ENCODE peak calls at places on chromosomes 12 and 14, in nine cellular contexts. N is NCI-H748 treated with DMSO at 0.1 percent for 48 hours, P is choroid plexus epithelial cell, Q is left cardiac atrium, T is GDM1, Z is fibroblast of the conjunctiva, S is smooth muscle cell of the brain vasculature, L is A673, K is breast epithelium. R is an unnamed sample.

GRCh38 chr14:67240168-67240932 is 885 bp upstream of the PALS1 start:
- DNase-seq in N (peak; percentile 14), P (no peak), Q (peak; percentile 67), T (no peak), Z (no peak), S (no peak), L (peak; percentile 43), K (peak; percentile 63), R (no peak)

GRCh38 chr12:113054948-113055486 is 1.5 kb upstream of the DTX1 start:
- DNase-seq in N (no peak), P (no peak), Q (no peak), T (no peak), Z (no peak), S (no peak), L (no peak), K (no peak), R (no peak)

GRCh38 chr12:25929096-25929637 is 29.3 kb upstream of the RASSF8 start:
- DNase-seq in N (no peak), P (no peak), Q (no peak), T (no peak), Z (peak; percentile 49), S (no peak), L (peak; percentile 81), K (no peak), R (no peak)

GRCh38 chr12:92121826-92122225 is 23.8 kb downstream of the BTG1 start:
- DNase-seq in N (no peak), P (no peak), Q (no peak), T (no peak), Z (no peak), S (no peak), L (no peak), K (no peak), R (no peak)

GRCh38 chr14:84273181-84273580 is 1256.8 kb upstream of the FLRT2 start:
- DNase-seq in N (no peak), P (peak; percentile 36), Q (no peak), T (no peak), Z (no peak), S (no peak), L (peak; percentile 69), K (no peak), R (no peak)

GRCh38 chr14:70952485-70952884 is 45.2 kb downstream of the PCNX1 start:
- DNase-seq in N (no peak), P (no peak), Q (no peak), T (no peak), Z (no peak), S (no peak), L (no peak), K (no peak), R (no peak)

GRCh38 chr12:90829044-90829443 is 125.9 kb downstream of the CCER1 start:
- DNase-seq in N (peak; percentile 44), P (no peak), Q (no peak), T (no peak), Z (no peak), S (no peak), L (no peak), K (no peak), R (no peak)

GRCh38 chr12:119744900-119745606 is 77.1 kb downstream of the PRKAB1 start:
- DNase-seq in N (no peak), P (no peak), Q (no peak), T (no peak), Z (no peak), S (no peak), L (no peak), K (no peak), R (no peak)

GRCh38 chr12:71005166-71005565 is 84.6 kb upstream of the PTPRR start:
- DNase-seq in N (no peak), P (no peak), Q (no peak), T (no peak), Z (no peak), S (no peak), L (no peak), K (no peak), R (no peak)

GRCh38 chr14:70685480-70686197 is 43.9 kb downstream of the TTC9 start:
- DNase-seq in N (no peak), P (no peak), Q (no peak), T (no peak), Z (no peak), S (no peak), L (no peak), K (no peak), R (no peak)

GRCh38 chr12:53696285-53696654 is 20.4 kb upstream of the ATP5MC2 start:
- DNase-seq in N (peak; percentile 92), P (peak; percentile 96), Q (peak; percentile 69), T (no peak), Z (peak; percentile 64), S (peak; percentile 55), L (peak; percentile 92), K (peak; percentile 53), R (peak; percentile 79)

GRCh38 chr12:69519871-69520270 is 49.7 kb downstream of the FRS2 start:
- DNase-seq in N (no peak), P (no peak), Q (no peak), T (no peak), Z (no peak), S (no peak), L (peak; percentile 21), K (no peak), R (peak; percentile 17)

GRCh38 chr12:6494351-6494743 is 445 bp downstream of the NCAPD2 start:
- DNase-seq in N (no peak), P (no peak), Q (no peak), T (no peak), Z (no peak), S (peak; percentile 10), L (no peak), K (no peak), R (no peak)

GRCh38 chr12:126219654-126220279 is 1154.5 kb downstream of the AACS start:
- DNase-seq in N (no peak), P (no peak), Q (no peak), T (no peak), Z (no peak), S (no peak), L (no peak), K (no peak), R (no peak)

GRCh38 chr12:51070004-51070403 is 13.4 kb downstream of the CSRNP2 start:
- DNase-seq in N (no peak), P (peak; percentile 86), Q (no peak), T (no peak), Z (peak; percentile 79), S (no peak), L (peak; percentile 34), K (no peak), R (no peak)

GRCh38 chr14:100634026-100634425 is 46.8 kb upstream of the BEGAIN start:
- DNase-seq in N (no peak), P (no peak), Q (no peak), T (no peak), Z (no peak), S (no peak), L (no peak), K (peak; percentile 29), R (no peak)

GRCh38 chr14:100438678-100439592 is 115.8 kb downstream of the SLC25A47 start:
- DNase-seq in N (no peak), P (peak; percentile 68), Q (peak; percentile 35), T (no peak), Z (no peak), S (no peak), L (no peak), K (peak; percentile 82), R (peak; percentile 93)

GRCh38 chr14:75328575-75328974 is 49.9 kb downstream of the FOS start:
- DNase-seq in N (no peak), P (no peak), Q (no peak), T (no peak), Z (no peak), S (no peak), L (no peak), K (no peak), R (no peak)

GRCh38 chr12:29782821-29783772 is 645 bp downstream of the TMTC1 start:
- DNase-seq in N (no peak), P (peak; percentile 47), Q (peak; percentile 66), T (no peak), Z (no peak), S (no peak), L (peak; percentile 25), K (no peak), R (no peak)

GRCh38 chr14:30131698-30132097 is 204.1 kb upstream of the PRKD1 start:
- DNase-seq in N (no peak), P (no peak), Q (no peak), T (no peak), Z (no peak), S (no peak), L (no peak), K (no peak), R (no peak)

GRCh38 chr14:105498430-105499255 is 7.6 kb downstream of the TEDC1 start:
- DNase-seq in N (no peak), P (no peak), Q (no peak), T (no peak), Z (no peak), S (no peak), L (no peak), K (no peak), R (no peak)

GRCh38 chr14:58639842-58640484 is 2.2 kb downstream of the DACT1 start:
- DNase-seq in N (peak; percentile 84), P (peak; percentile 93), Q (peak; percentile 45), T (peak; percentile 39), Z (peak; percentile 82), S (peak; percentile 68), L (peak; percentile 86), K (no peak), R (no peak)

GRCh38 chr12:103503546-103504480 is 8.0 kb upstream of the C12orf42 start:
- DNase-seq in N (no peak), P (no peak), Q (no peak), T (peak; percentile 16), Z (no peak), S (no peak), L (peak; percentile 22), K (no peak), R (no peak)

GRCh38 chr12:112862570-112863137 is 44.1 kb upstream of the OAS1 start:
- DNase-seq in N (peak; percentile 8), P (no peak), Q (no peak), T (no peak), Z (no peak), S (no peak), L (no peak), K (no peak), R (no peak)

GRCh38 chr12:5201554-5202243 is 158.0 kb downstream of the KCNA5 start:
- DNase-seq in N (no peak), P (no peak), Q (peak; percentile 29), T (no peak), Z (no peak), S (no peak), L (peak; percentile 7), K (no peak), R (no peak)

GRCh38 chr12:50937653-50938052 is 14.7 kb upstream of the HIGD1C start:
- DNase-seq in N (no peak), P (no peak), Q (no peak), T (no peak), Z (no peak), S (no peak), L (no peak), K (no peak), R (no peak)

GRCh38 chr14:54772451-54772881 is 130.2 kb downstream of the GCH1 start:
- DNase-seq in N (no peak), P (peak; percentile 60), Q (no peak), T (no peak), Z (no peak), S (no peak), L (no peak), K (no peak), R (no peak)

GRCh38 chr12:77850698-77851097 is 20.0 kb downstream of the NAV3 start:
- DNase-seq in N (no peak), P (no peak), Q (no peak), T (no peak), Z (no peak), S (no peak), L (no peak), K (no peak), R (no peak)